ENCODE peak calls at places on chromosomes 2 and 18, in eight cellular contexts. V is IMR-90, U is esophagus squamous epithelium, J is cardiac fibroblast, S is Peyer's patch, T is AG10803, G is DND-41, Z is dorsolateral prefrontal cortex. F is an unnamed sample.

GRCh38 chr2:183868707-183869106 is 729.6 kb upstream of the ZNF804A start:
- DNase-seq in V (no peak), U (no peak), J (peak; percentile 11), S (no peak), T (no peak), G (no peak), Z (no peak), F (no peak)

GRCh38 chr2:2642906-2643890 is 312.1 kb upstream of the MYT1L start:
- DNase-seq in V (no peak), U (no peak), J (no peak), S (no peak), T (no peak), G (no peak), Z (no peak), F (no peak)

GRCh38 chr2:78245394-78246140 is 723.4 kb upstream of the LRRTM4 start:
- DNase-seq in V (no peak), U (no peak), J (no peak), S (no peak), T (no peak), G (no peak), Z (no peak), F (no peak)

GRCh38 chr2:42238644-42239288 is 69.6 kb downstream of the EML4 start:
- DNase-seq in V (no peak), U (no peak), J (peak; percentile 38), S (peak; percentile 57), T (peak; percentile 12), G (peak; percentile 44), Z (no peak), F (no peak)

GRCh38 chr2:241843321-241844065 is 15.2 kb downstream of the PDCD1 start:
- DNase-seq in V (no peak), U (no peak), J (no peak), S (peak; percentile 47), T (no peak), G (no peak), Z (peak; percentile 28), F (no peak)

GRCh38 chr2:188078544-188078943 is 213.1 kb upstream of the GULP1 start:
- DNase-seq in V (no peak), U (no peak), J (no peak), S (no peak), T (no peak), G (no peak), Z (no peak), F (no peak)

GRCh38 chr2:62112192-62112591 is 83.7 kb upstream of the B3GNT2 start:
- DNase-seq in V (no peak), U (no peak), J (peak; percentile 13), S (no peak), T (peak; percentile 56), G (no peak), Z (no peak), F (no peak)

GRCh38 chr2:233915133-233915532 is 2.0 kb upstream of the TRPM8 start:
- DNase-seq in V (peak; percentile 3), U (no peak), J (peak; percentile 10), S (no peak), T (no peak), G (no peak), Z (no peak), F (no peak)

GRCh38 chr2:191728710-191729597 is 51.0 kb downstream of the NABP1 start:
- DNase-seq in V (peak; percentile 49), U (no peak), J (peak; percentile 27), S (no peak), T (peak; percentile 31), G (no peak), Z (no peak), F (no peak)

GRCh38 chr2:106099691-106100090 is 94.4 kb downstream of the UXS1 start:
- DNase-seq in V (no peak), U (no peak), J (no peak), S (no peak), T (no peak), G (no peak), Z (no peak), F (no peak)

GRCh38 chr2:226031078-226031937 is 631.8 kb downstream of the NYAP2 start:
- DNase-seq in V (peak; percentile 69), U (no peak), J (peak; percentile 76), S (peak; percentile 52), T (peak; percentile 59), G (no peak), Z (peak; percentile 72), F (peak; percentile 64)

GRCh38 chr2:231394201-231395141 is 1.0 kb upstream of the B3GNT7 start:
- DNase-seq in V (no peak), U (no peak), J (no peak), S (no peak), T (no peak), G (no peak), Z (no peak), F (no peak)
- TF ChIP-seq CTCF in V (no peak), U (peak; percentile 39), J (peak; percentile 18), S (peak; percentile 55), T (peak; percentile 12), G (peak; percentile 3), Z (no peak), F (no peak)

GRCh38 chr2:82215212-82215611 is 1910.7 kb upstream of the LRRTM1 start:
- DNase-seq in V (no peak), U (no peak), J (no peak), S (peak; percentile 15), T (no peak), G (no peak), Z (no peak), F (no peak)
- TF ChIP-seq CTCF in V (no peak), U (no peak), J (no peak), S (no peak), T (no peak), G (no peak), Z (no peak), F (no peak)

DNA sequence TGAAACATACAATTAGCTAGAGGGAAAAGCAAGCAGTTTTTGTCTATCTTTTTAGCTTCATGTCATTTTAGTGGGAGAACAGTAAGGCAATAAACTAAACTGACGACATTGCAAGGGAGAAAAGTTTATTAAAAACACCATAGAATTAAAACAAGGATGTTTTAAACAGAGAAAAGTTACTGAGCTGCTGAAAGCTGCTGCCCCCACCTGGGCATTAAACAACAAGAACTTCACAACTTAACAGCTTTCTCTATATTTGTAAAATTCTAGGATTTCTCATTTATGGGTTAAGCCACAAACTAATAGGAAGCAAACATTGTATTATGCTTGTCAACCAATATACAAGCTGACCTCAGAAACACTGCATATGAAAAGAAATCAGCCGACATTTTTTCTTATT is 289.2 kb downstream of the ERBB4 start:
- DNase-seq in V (peak; percentile 39), U (no peak), J (peak; percentile 59), S (no peak), T (peak; percentile 4), G (no peak), Z (no peak), F (no peak)
- TF ChIP-seq CTCF in V (peak; percentile 60), U (no peak), J (peak; percentile 37), S (no peak), T (peak; percentile 25), G (peak; percentile 27), Z (no peak), F (peak; percentile 68)

GRCh38 chr2:46672752-46673151 is 193.4 kb downstream of the TMEM247 start:
- DNase-seq in V (no peak), U (no peak), J (no peak), S (no peak), T (no peak), G (no peak), Z (no peak), F (no peak)
- TF ChIP-seq CTCF in V (no peak), U (no peak), J (no peak), S (no peak), T (no peak), G (no peak), Z (no peak), F (no peak)

DNA sequence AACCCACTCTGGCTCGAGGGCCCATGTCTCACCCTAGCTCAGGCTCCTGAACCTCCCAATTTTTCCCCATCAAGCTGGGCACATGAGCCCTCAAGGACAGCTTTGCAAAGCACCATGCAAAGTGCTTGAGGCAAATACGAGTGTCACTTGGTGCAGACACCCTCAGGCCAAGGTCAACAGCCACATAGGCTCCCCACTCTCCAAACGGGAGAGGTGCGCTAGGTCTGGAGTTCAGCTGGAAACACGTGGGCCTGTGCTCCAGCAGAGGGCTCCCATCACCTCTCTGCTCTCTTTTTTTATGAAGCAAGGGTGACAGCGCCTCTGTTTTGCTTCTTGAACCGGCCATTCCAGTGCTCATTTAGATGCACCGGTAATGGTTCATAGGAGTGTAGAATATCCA is 11.9 kb upstream of the ARHGAP25 start:
- DNase-seq in V (no peak), U (no peak), J (no peak), S (no peak), T (no peak), G (no peak), Z (no peak), F (no peak)
- TF ChIP-seq CTCF in V (no peak), U (peak; percentile 10), J (peak; percentile 12), S (no peak), T (peak; percentile 15), G (peak; percentile 63), Z (no peak), F (no peak)

GRCh38 chr2:232117413-232117812 is 155.9 kb downstream of the DIS3L2 start:
- DNase-seq in V (no peak), U (no peak), J (no peak), S (no peak), T (no peak), G (no peak), Z (no peak), F (no peak)
- TF ChIP-seq CTCF in V (no peak), U (no peak), J (no peak), S (no peak), T (no peak), G (peak; percentile 29), Z (no peak), F (no peak)

GRCh38 chr18:64042728-64043358 is 73.0 kb downstream of the SERPINB8 start:
- DNase-seq in V (no peak), U (no peak), J (no peak), S (no peak), T (no peak), G (no peak), Z (no peak), F (no peak)

GRCh38 chr18:64032312-64032711 is 62.4 kb downstream of the SERPINB8 start:
- DNase-seq in V (no peak), U (no peak), J (no peak), S (no peak), T (no peak), G (no peak), Z (no peak), F (no peak)

DNA sequence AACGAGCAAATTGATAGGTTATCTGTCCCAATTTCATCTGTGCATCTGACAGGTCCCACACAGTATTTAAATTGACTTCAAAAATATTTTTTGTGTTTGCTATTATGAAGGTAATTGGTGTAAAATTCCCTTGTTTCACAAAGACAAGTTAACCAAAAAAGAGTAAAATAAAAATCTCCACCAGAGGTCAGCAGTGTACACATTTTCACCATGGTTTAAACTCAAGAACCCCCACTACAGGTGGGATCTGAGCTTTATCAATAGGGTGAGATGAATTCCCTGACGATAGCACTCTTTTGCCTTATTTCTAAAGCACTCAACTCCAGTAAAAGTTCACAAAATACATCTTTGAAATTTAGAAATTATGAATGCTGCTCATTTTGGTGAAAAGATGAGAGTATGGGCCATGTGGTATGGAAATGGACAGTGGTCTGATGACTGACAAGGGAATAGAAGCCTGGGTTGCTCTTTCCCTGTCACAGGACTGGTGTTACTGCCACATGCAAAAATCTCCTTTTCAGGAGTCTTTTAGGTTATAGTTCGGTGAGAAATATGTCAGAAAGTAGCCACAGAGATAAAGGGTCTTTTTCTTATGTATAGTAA is 68.0 kb downstream of the SERPINB8 start:
- DNase-seq in V (peak; percentile 11), U (no peak), J (peak; percentile 42), S (no peak), T (peak; percentile 22), G (no peak), Z (no peak), F (no peak)
- TF ChIP-seq CTCF in V (peak; percentile 48), U (peak; percentile 45), J (peak; percentile 35), S (peak; percentile 30), T (peak; percentile 61), G (peak; percentile 66), Z (peak; percentile 84), F (peak; percentile 79)

F was measured in RWPE2.